ENCODE peak calls at places on chromosomes 3 and 15, in nine cellular contexts. One of them, this sample, is unnamed.

GRCh38 chr3:160709477-160710182 is 32.7 kb downstream of the ARL14 start:
- DNase-seq in stimulated activated CD4-positive, alpha-beta T cell treated with anti-CD3 and anti-CD28 coated beads, TNF-alpha, amount 100 ng/mL, for 4 hours: no peak
- DNase-seq in uterus: no peak
- DNase-seq in kidney epithelial cell: no peak
- DNase-seq in pons: no peak
- DNase-seq in T-helper 17 cell: no peak
- DNase-seq in NCI-H1436 treated with DMSO at 0.1 percent for 48 hours: no peak
- DNase-seq in ascending aorta: no peak
- DNase-seq in NCI-H526 treated with DMSO at 0.1 percent for 48 hours: no peak
- DNase-seq in this sample: no peak

GRCh38 chr3:136671921-136672320 is 80.3 kb downstream of the STAG1 start:
- DNase-seq in stimulated activated CD4-positive, alpha-beta T cell treated with anti-CD3 and anti-CD28 coated beads, TNF-alpha, amount 100 ng/mL, for 4 hours: no peak
- DNase-seq in uterus: no peak
- DNase-seq in kidney epithelial cell: no peak
- DNase-seq in pons: no peak
- DNase-seq in T-helper 17 cell: no peak
- DNase-seq in NCI-H1436 treated with DMSO at 0.1 percent for 48 hours: no peak
- DNase-seq in ascending aorta: no peak
- DNase-seq in NCI-H526 treated with DMSO at 0.1 percent for 48 hours: no peak
- DNase-seq in this sample: no peak

GRCh38 chr15:68852466-68852865 is 31.8 kb upstream of the ANP32A start:
- DNase-seq in stimulated activated CD4-positive, alpha-beta T cell treated with anti-CD3 and anti-CD28 coated beads, TNF-alpha, amount 100 ng/mL, for 4 hours: no peak
- DNase-seq in uterus: no peak
- DNase-seq in kidney epithelial cell: no peak
- DNase-seq in pons: no peak
- DNase-seq in T-helper 17 cell: no peak
- DNase-seq in NCI-H1436 treated with DMSO at 0.1 percent for 48 hours: no peak
- DNase-seq in ascending aorta: no peak
- DNase-seq in NCI-H526 treated with DMSO at 0.1 percent for 48 hours: no peak
- DNase-seq in this sample: no peak

GRCh38 chr3:37741644-37742043 is 120.0 kb upstream of the CTDSPL start:
- DNase-seq in stimulated activated CD4-positive, alpha-beta T cell treated with anti-CD3 and anti-CD28 coated beads, TNF-alpha, amount 100 ng/mL, for 4 hours: no peak
- DNase-seq in uterus: no peak
- DNase-seq in kidney epithelial cell: no peak
- DNase-seq in pons: peak; percentile 55
- DNase-seq in T-helper 17 cell: no peak
- DNase-seq in NCI-H1436 treated with DMSO at 0.1 percent for 48 hours: no peak
- DNase-seq in ascending aorta: no peak
- DNase-seq in NCI-H526 treated with DMSO at 0.1 percent for 48 hours: peak; percentile 20
- DNase-seq in this sample: no peak

GRCh38 chr15:50051811-50052419 is 67.1 kb downstream of the ATP8B4 start:
- DNase-seq in stimulated activated CD4-positive, alpha-beta T cell treated with anti-CD3 and anti-CD28 coated beads, TNF-alpha, amount 100 ng/mL, for 4 hours: no peak
- DNase-seq in uterus: peak; percentile 60
- DNase-seq in kidney epithelial cell: peak; percentile 10
- DNase-seq in pons: peak; percentile 90
- DNase-seq in T-helper 17 cell: no peak
- DNase-seq in NCI-H1436 treated with DMSO at 0.1 percent for 48 hours: no peak
- DNase-seq in ascending aorta: no peak
- DNase-seq in NCI-H526 treated with DMSO at 0.1 percent for 48 hours: peak; percentile 12
- DNase-seq in this sample: no peak

GRCh38 chr3:185649414-185649813 is 63.3 kb downstream of the SENP2 start:
- DNase-seq in stimulated activated CD4-positive, alpha-beta T cell treated with anti-CD3 and anti-CD28 coated beads, TNF-alpha, amount 100 ng/mL, for 4 hours: no peak
- DNase-seq in uterus: no peak
- DNase-seq in kidney epithelial cell: no peak
- DNase-seq in pons: no peak
- DNase-seq in T-helper 17 cell: no peak
- DNase-seq in NCI-H1436 treated with DMSO at 0.1 percent for 48 hours: no peak
- DNase-seq in ascending aorta: no peak
- DNase-seq in NCI-H526 treated with DMSO at 0.1 percent for 48 hours: no peak
- DNase-seq in this sample: no peak

GRCh38 chr3:184282941-184283340 is 7.1 kb downstream of the ECE2 start:
- DNase-seq in stimulated activated CD4-positive, alpha-beta T cell treated with anti-CD3 and anti-CD28 coated beads, TNF-alpha, amount 100 ng/mL, for 4 hours: no peak
- DNase-seq in uterus: no peak
- DNase-seq in kidney epithelial cell: no peak
- DNase-seq in pons: no peak
- DNase-seq in T-helper 17 cell: no peak
- DNase-seq in NCI-H1436 treated with DMSO at 0.1 percent for 48 hours: no peak
- DNase-seq in ascending aorta: no peak
- DNase-seq in NCI-H526 treated with DMSO at 0.1 percent for 48 hours: no peak
- DNase-seq in this sample: no peak

GRCh38 chr3:42489116-42489936 is 13.1 kb upstream of the VIPR1 start:
- DNase-seq in stimulated activated CD4-positive, alpha-beta T cell treated with anti-CD3 and anti-CD28 coated beads, TNF-alpha, amount 100 ng/mL, for 4 hours: no peak
- DNase-seq in uterus: no peak
- DNase-seq in kidney epithelial cell: no peak
- DNase-seq in pons: no peak
- DNase-seq in T-helper 17 cell: no peak
- DNase-seq in NCI-H1436 treated with DMSO at 0.1 percent for 48 hours: no peak
- DNase-seq in ascending aorta: no peak
- DNase-seq in NCI-H526 treated with DMSO at 0.1 percent for 48 hours: no peak
- DNase-seq in this sample: no peak

GRCh38 chr3:177150970-177151627 is 46.2 kb downstream of the TBL1XR1 start:
- DNase-seq in stimulated activated CD4-positive, alpha-beta T cell treated with anti-CD3 and anti-CD28 coated beads, TNF-alpha, amount 100 ng/mL, for 4 hours: no peak
- DNase-seq in uterus: no peak
- DNase-seq in kidney epithelial cell: peak; percentile 61
- DNase-seq in pons: no peak
- DNase-seq in T-helper 17 cell: no peak
- DNase-seq in NCI-H1436 treated with DMSO at 0.1 percent for 48 hours: peak; percentile 46
- DNase-seq in ascending aorta: no peak
- DNase-seq in NCI-H526 treated with DMSO at 0.1 percent for 48 hours: no peak
- DNase-seq in this sample: no peak

GRCh38 chr3:70086336-70086735 is 86.8 kb downstream of the SAMMSON start:
- DNase-seq in stimulated activated CD4-positive, alpha-beta T cell treated with anti-CD3 and anti-CD28 coated beads, TNF-alpha, amount 100 ng/mL, for 4 hours: no peak
- DNase-seq in uterus: no peak
- DNase-seq in kidney epithelial cell: no peak
- DNase-seq in pons: no peak
- DNase-seq in T-helper 17 cell: no peak
- DNase-seq in NCI-H1436 treated with DMSO at 0.1 percent for 48 hours: no peak
- DNase-seq in ascending aorta: no peak
- DNase-seq in NCI-H526 treated with DMSO at 0.1 percent for 48 hours: no peak
- DNase-seq in this sample: no peak

GRCh38 chr15:99929266-99929665 is 196.0 kb upstream of the LYSMD4 start:
- DNase-seq in stimulated activated CD4-positive, alpha-beta T cell treated with anti-CD3 and anti-CD28 coated beads, TNF-alpha, amount 100 ng/mL, for 4 hours: no peak
- DNase-seq in uterus: no peak
- DNase-seq in kidney epithelial cell: no peak
- DNase-seq in pons: no peak
- DNase-seq in T-helper 17 cell: no peak
- DNase-seq in NCI-H1436 treated with DMSO at 0.1 percent for 48 hours: no peak
- DNase-seq in ascending aorta: no peak
- DNase-seq in NCI-H526 treated with DMSO at 0.1 percent for 48 hours: no peak
- DNase-seq in this sample: no peak

GRCh38 chr3:42556089-42556632 is 25.6 kb downstream of the SEC22C start:
- DNase-seq in stimulated activated CD4-positive, alpha-beta T cell treated with anti-CD3 and anti-CD28 coated beads, TNF-alpha, amount 100 ng/mL, for 4 hours: no peak
- DNase-seq in uterus: no peak
- DNase-seq in kidney epithelial cell: no peak
- DNase-seq in pons: peak; percentile 19
- DNase-seq in T-helper 17 cell: peak; percentile 35
- DNase-seq in NCI-H1436 treated with DMSO at 0.1 percent for 48 hours: no peak
- DNase-seq in ascending aorta: no peak
- DNase-seq in NCI-H526 treated with DMSO at 0.1 percent for 48 hours: no peak
- DNase-seq in this sample: no peak

GRCh38 chr15:46576611-46577010 is 941.8 kb downstream of the SQOR start:
- DNase-seq in stimulated activated CD4-positive, alpha-beta T cell treated with anti-CD3 and anti-CD28 coated beads, TNF-alpha, amount 100 ng/mL, for 4 hours: no peak
- DNase-seq in uterus: no peak
- DNase-seq in kidney epithelial cell: no peak
- DNase-seq in pons: no peak
- DNase-seq in T-helper 17 cell: no peak
- DNase-seq in NCI-H1436 treated with DMSO at 0.1 percent for 48 hours: no peak
- DNase-seq in ascending aorta: no peak
- DNase-seq in NCI-H526 treated with DMSO at 0.1 percent for 48 hours: no peak
- DNase-seq in this sample: no peak

GRCh38 chr3:127710473-127710941 is 37.8 kb downstream of the ABTB1 start:
- DNase-seq in stimulated activated CD4-positive, alpha-beta T cell treated with anti-CD3 and anti-CD28 coated beads, TNF-alpha, amount 100 ng/mL, for 4 hours: no peak
- DNase-seq in uterus: no peak
- DNase-seq in kidney epithelial cell: no peak
- DNase-seq in pons: no peak
- DNase-seq in T-helper 17 cell: no peak
- DNase-seq in NCI-H1436 treated with DMSO at 0.1 percent for 48 hours: no peak
- DNase-seq in ascending aorta: no peak
- DNase-seq in NCI-H526 treated with DMSO at 0.1 percent for 48 hours: no peak
- DNase-seq in this sample: no peak

GRCh38 chr15:49987198-49987785 is 131.7 kb downstream of the ATP8B4 start:
- DNase-seq in stimulated activated CD4-positive, alpha-beta T cell treated with anti-CD3 and anti-CD28 coated beads, TNF-alpha, amount 100 ng/mL, for 4 hours: no peak
- DNase-seq in uterus: no peak
- DNase-seq in kidney epithelial cell: no peak
- DNase-seq in pons: no peak
- DNase-seq in T-helper 17 cell: no peak
- DNase-seq in NCI-H1436 treated with DMSO at 0.1 percent for 48 hours: no peak
- DNase-seq in ascending aorta: no peak
- DNase-seq in NCI-H526 treated with DMSO at 0.1 percent for 48 hours: no peak
- DNase-seq in this sample: no peak

GRCh38 chr3:102053375-102053989 is 204.2 kb downstream of the NFKBIZ start:
- DNase-seq in stimulated activated CD4-positive, alpha-beta T cell treated with anti-CD3 and anti-CD28 coated beads, TNF-alpha, amount 100 ng/mL, for 4 hours: no peak
- DNase-seq in uterus: no peak
- DNase-seq in kidney epithelial cell: no peak
- DNase-seq in pons: no peak
- DNase-seq in T-helper 17 cell: no peak
- DNase-seq in NCI-H1436 treated with DMSO at 0.1 percent for 48 hours: no peak
- DNase-seq in ascending aorta: no peak
- DNase-seq in NCI-H526 treated with DMSO at 0.1 percent for 48 hours: no peak
- DNase-seq in this sample: no peak

GRCh38 chr3:172687501-172687900 is 23.4 kb downstream of the NCEH1 start:
- DNase-seq in stimulated activated CD4-positive, alpha-beta T cell treated with anti-CD3 and anti-CD28 coated beads, TNF-alpha, amount 100 ng/mL, for 4 hours: no peak
- DNase-seq in uterus: no peak
- DNase-seq in kidney epithelial cell: no peak
- DNase-seq in pons: no peak
- DNase-seq in T-helper 17 cell: no peak
- DNase-seq in NCI-H1436 treated with DMSO at 0.1 percent for 48 hours: no peak
- DNase-seq in ascending aorta: no peak
- DNase-seq in NCI-H526 treated with DMSO at 0.1 percent for 48 hours: no peak
- DNase-seq in this sample: no peak

GRCh38 chr15:70633394-70633793 is 130.0 kb downstream of the UACA start:
- DNase-seq in stimulated activated CD4-positive, alpha-beta T cell treated with anti-CD3 and anti-CD28 coated beads, TNF-alpha, amount 100 ng/mL, for 4 hours: no peak
- DNase-seq in uterus: no peak
- DNase-seq in kidney epithelial cell: no peak
- DNase-seq in pons: no peak
- DNase-seq in T-helper 17 cell: no peak
- DNase-seq in NCI-H1436 treated with DMSO at 0.1 percent for 48 hours: no peak
- DNase-seq in ascending aorta: no peak
- DNase-seq in NCI-H526 treated with DMSO at 0.1 percent for 48 hours: no peak
- DNase-seq in this sample: no peak

GRCh38 chr15:71730277-71731144 is 79.8 kb upstream of the NR2E3 start:
- DNase-seq in stimulated activated CD4-positive, alpha-beta T cell treated with anti-CD3 and anti-CD28 coated beads, TNF-alpha, amount 100 ng/mL, for 4 hours: no peak
- DNase-seq in uterus: peak; percentile 45
- DNase-seq in kidney epithelial cell: no peak
- DNase-seq in pons: peak; percentile 68
- DNase-seq in T-helper 17 cell: no peak
- DNase-seq in NCI-H1436 treated with DMSO at 0.1 percent for 48 hours: no peak
- DNase-seq in ascending aorta: no peak
- DNase-seq in NCI-H526 treated with DMSO at 0.1 percent for 48 hours: peak; percentile 48
- DNase-seq in this sample: peak; percentile 2